ENCODE peak calls at places on chromosomes 6 and 20, in four cellular contexts. One of them, this sample, is unnamed.

GRCh38 chr20:63234693-63235398 is 859 bp upstream of the BIRC7 start:
- DNase-seq in testis: no peak
- DNase-seq in mesenchymal stem cell: peak; percentile 44
- DNase-seq in SK-N-MC: no peak
- DNase-seq in this sample: no peak

GRCh38 chr20:4171538-4172116 is 156.3 kb upstream of the RNF24 start:
- DNase-seq in testis: no peak
- DNase-seq in mesenchymal stem cell: peak; percentile 64
- DNase-seq in SK-N-MC: no peak
- DNase-seq in this sample: no peak

GRCh38 chr20:59165389-59165785 is 1.8 kb downstream of the ZNF831 start:
- DNase-seq in testis: no peak
- DNase-seq in mesenchymal stem cell: no peak
- DNase-seq in SK-N-MC: no peak
- DNase-seq in this sample: no peak

GRCh38 chr6:30207619-30208295 is 5.4 kb downstream of the TRIM26 start:
- DNase-seq in testis: no peak
- DNase-seq in mesenchymal stem cell: no peak
- DNase-seq in SK-N-MC: no peak
- DNase-seq in this sample: no peak

GRCh38 chr6:31620586-31621319 is at the start of gene PRRC2A:
- DNase-seq in testis: peak; percentile 90
- DNase-seq in mesenchymal stem cell: no peak
- DNase-seq in SK-N-MC: no peak
- DNase-seq in this sample: peak; percentile 94

GRCh38 chr6:77036400-77036799 is 426.9 kb downstream of the HTR1B start:
- DNase-seq in testis: no peak
- DNase-seq in mesenchymal stem cell: no peak
- DNase-seq in SK-N-MC: no peak
- DNase-seq in this sample: no peak

GRCh38 chr6:53985361-53985760 is 125.9 kb upstream of the MLIP start:
- DNase-seq in testis: no peak
- DNase-seq in mesenchymal stem cell: no peak
- DNase-seq in SK-N-MC: no peak
- DNase-seq in this sample: no peak

GRCh38 chr20:52943185-52943841 is 28.8 kb upstream of the TSHZ2 start:
- DNase-seq in testis: no peak
- DNase-seq in mesenchymal stem cell: peak; percentile 88
- DNase-seq in SK-N-MC: no peak
- DNase-seq in this sample: no peak

GRCh38 chr6:28683945-28684538 is 158.4 kb downstream of the GPX5 start:
- DNase-seq in testis: peak; percentile 70
- DNase-seq in mesenchymal stem cell: peak; percentile 58
- DNase-seq in SK-N-MC: no peak
- DNase-seq in this sample: no peak

GRCh38 chr6:44053760-44054556 is 73.3 kb downstream of the MRPL14 start:
- DNase-seq in testis: no peak
- DNase-seq in mesenchymal stem cell: peak; percentile 89
- DNase-seq in SK-N-MC: no peak
- DNase-seq in this sample: no peak

GRCh38 chr6:106037060-106037459 is 49.1 kb upstream of the PRDM1 start:
- DNase-seq in testis: no peak
- DNase-seq in mesenchymal stem cell: no peak
- DNase-seq in SK-N-MC: no peak
- DNase-seq in this sample: no peak

GRCh38 chr20:18506744-18507143 is 996 bp upstream of the SEC23B start:
- DNase-seq in testis: no peak
- DNase-seq in mesenchymal stem cell: peak; percentile 11
- DNase-seq in SK-N-MC: no peak
- DNase-seq in this sample: peak; percentile 16

GRCh38 chr20:10171864-10172751 is 46.5 kb upstream of the SNAP25 start:
- DNase-seq in testis: peak; percentile 58
- DNase-seq in mesenchymal stem cell: peak; percentile 45
- DNase-seq in SK-N-MC: no peak
- DNase-seq in this sample: peak; percentile 1

GRCh38 chr6:161031721-161032495 is 40.3 kb downstream of the MAP3K4 start:
- DNase-seq in testis: no peak
- DNase-seq in mesenchymal stem cell: peak; percentile 76
- DNase-seq in SK-N-MC: no peak
- DNase-seq in this sample: no peak

GRCh38 chr6:98787401-98787800 is 47.0 kb upstream of the POU3F2 start:
- DNase-seq in testis: no peak
- DNase-seq in mesenchymal stem cell: no peak
- DNase-seq in SK-N-MC: no peak
- DNase-seq in this sample: no peak

GRCh38 chr20:22575087-22575721 is 9.2 kb downstream of the FOXA2 start:
- DNase-seq in testis: no peak
- DNase-seq in mesenchymal stem cell: no peak
- DNase-seq in SK-N-MC: no peak
- DNase-seq in this sample: no peak

GRCh38 chr6:125102901-125103300 is 50.7 kb upstream of the TPD52L1 start:
- DNase-seq in testis: no peak
- DNase-seq in mesenchymal stem cell: peak; percentile 75
- DNase-seq in SK-N-MC: no peak
- DNase-seq in this sample: no peak

GRCh38 chr20:728022-728944 is 40.0 kb downstream of the SLC52A3 start:
- DNase-seq in testis: peak; percentile 63
- DNase-seq in mesenchymal stem cell: peak; percentile 34
- DNase-seq in SK-N-MC: no peak
- DNase-seq in this sample: no peak

GRCh38 chr6:168655462-168656152 is 214.6 kb downstream of the SMOC2 start:
- DNase-seq in testis: no peak
- DNase-seq in mesenchymal stem cell: no peak
- DNase-seq in SK-N-MC: no peak
- DNase-seq in this sample: no peak

GRCh38 chr6:143545976-143546547 is 34.5 kb upstream of the FUCA2 start:
- DNase-seq in testis: no peak
- DNase-seq in mesenchymal stem cell: peak; percentile 9
- DNase-seq in SK-N-MC: no peak
- DNase-seq in this sample: no peak

GRCh38 chr6:158571826-158572652 is 12.1 kb downstream of the TMEM181 start:
- DNase-seq in testis: no peak
- DNase-seq in mesenchymal stem cell: no peak
- DNase-seq in SK-N-MC: no peak
- DNase-seq in this sample: no peak

GRCh38 chr6:158574800-158575199 is 14.9 kb downstream of the TMEM181 start:
- DNase-seq in testis: no peak
- DNase-seq in mesenchymal stem cell: no peak
- DNase-seq in SK-N-MC: no peak
- DNase-seq in this sample: no peak

GRCh38 chr6:158570681-158570962 is 10.7 kb downstream of the TMEM181 start:
- DNase-seq in testis: no peak
- DNase-seq in mesenchymal stem cell: no peak
- DNase-seq in SK-N-MC: no peak
- DNase-seq in this sample: no peak

GRCh38 chr6:158573542-158573931 is 13.6 kb downstream of the TMEM181 start:
- DNase-seq in testis: peak; percentile 63
- DNase-seq in mesenchymal stem cell: no peak
- DNase-seq in SK-N-MC: no peak
- DNase-seq in this sample: no peak

DNA sequence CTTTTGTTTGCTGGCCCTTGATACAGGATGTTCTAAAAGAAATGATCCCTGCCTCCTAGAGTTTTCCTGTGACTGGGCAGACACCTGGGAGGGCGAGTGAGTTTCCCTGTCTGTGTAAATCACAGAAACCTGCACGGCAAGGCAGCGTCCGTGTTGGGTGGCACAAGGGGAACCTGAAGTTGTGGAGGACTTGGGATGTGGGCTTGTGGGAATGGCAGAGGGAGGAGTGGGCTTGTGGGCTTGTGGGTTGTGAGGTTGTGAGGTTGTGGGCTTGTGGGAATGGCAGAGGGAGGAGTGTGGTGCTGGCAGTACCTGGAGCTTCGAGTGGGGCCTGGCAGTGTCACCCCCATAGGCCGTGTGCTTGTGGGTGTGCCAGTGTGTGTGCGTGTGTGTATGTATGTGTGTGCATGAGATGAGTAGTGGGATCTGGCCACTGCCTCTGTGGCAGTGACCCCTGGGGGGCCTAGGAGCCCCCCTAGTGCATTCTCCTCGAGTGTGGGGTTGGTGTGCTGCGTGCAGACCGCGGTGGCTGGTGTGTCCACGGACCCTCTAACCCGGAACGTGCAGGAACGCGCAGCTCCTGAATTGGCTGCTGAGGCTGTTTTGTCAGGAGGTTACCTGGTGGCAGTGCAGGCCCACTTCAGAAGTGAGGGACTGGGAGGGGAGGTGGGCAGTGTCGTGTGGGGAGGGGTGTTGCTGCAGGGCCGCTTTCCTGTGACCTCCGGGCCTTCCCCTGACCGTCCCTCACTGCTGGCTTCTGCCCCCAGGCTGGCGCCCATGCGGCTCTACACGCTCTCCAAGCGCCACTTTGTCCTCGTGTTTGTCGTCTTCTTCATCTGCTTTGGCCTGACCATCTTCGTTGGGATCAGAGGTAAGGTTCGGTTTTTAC is 13.0 kb downstream of the TMEM181 start:
- DNase-seq in testis: no peak
- DNase-seq in mesenchymal stem cell: no peak
- DNase-seq in SK-N-MC: no peak
- DNase-seq in this sample: no peak
- H3K27ac ChIP-seq in testis: no peak overlapping the region
- H3K27ac ChIP-seq in mesenchymal stem cell: no peak overlapping the region
- H3K27ac ChIP-seq in SK-N-MC: no peak overlapping the region
- H3K27ac ChIP-seq in this sample: no peak overlapping the region

DNA sequence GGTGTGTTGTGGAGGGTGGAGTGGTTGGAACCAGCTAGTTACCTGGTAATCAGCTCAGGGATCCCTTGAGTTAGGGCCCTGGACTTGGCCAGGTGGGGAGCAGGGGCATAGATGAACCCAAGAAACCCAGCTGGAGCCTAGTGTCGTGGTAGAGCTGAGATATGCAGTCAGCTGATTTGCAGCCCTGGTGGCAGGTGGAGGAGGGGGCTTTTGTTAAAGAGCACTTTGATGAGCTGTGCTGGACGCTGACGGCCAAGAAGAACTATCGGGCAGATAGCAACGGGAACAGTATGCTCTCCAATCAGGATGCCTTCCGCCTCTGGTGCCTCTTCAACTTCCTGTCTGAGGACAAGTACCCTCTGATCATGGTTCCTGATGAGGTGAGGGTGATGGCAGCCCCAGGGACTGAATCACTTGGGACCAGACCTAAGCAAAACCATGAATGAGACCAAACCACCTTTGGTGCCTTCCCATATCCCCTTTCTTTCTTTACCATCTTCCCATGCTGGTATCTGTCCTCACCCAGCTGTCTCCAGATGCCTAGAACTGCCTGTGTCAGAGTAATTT is 12.7 kb downstream of the DEF6 start:
- DNase-seq in testis: no peak
- DNase-seq in mesenchymal stem cell: no peak
- DNase-seq in SK-N-MC: no peak
- DNase-seq in this sample: peak; percentile 40
- H3K4me3 ChIP-seq in testis: no peak overlapping the region
- H3K4me3 ChIP-seq in mesenchymal stem cell: no peak overlapping the region
- H3K4me3 ChIP-seq in SK-N-MC: no peak overlapping the region
- H3K4me3 ChIP-seq in this sample: peak overlapping the region; percentile 42

GRCh38 chr6:147510949-147511590 is 2.6 kb downstream of the SAMD5 start:
- DNase-seq in testis: no peak
- DNase-seq in mesenchymal stem cell: no peak
- DNase-seq in SK-N-MC: no peak
- DNase-seq in this sample: no peak

GRCh38 chr6:147507162-147508072 is 1.1 kb upstream of the SAMD5 start:
- DNase-seq in testis: peak; percentile 62
- DNase-seq in mesenchymal stem cell: peak; percentile 45
- DNase-seq in SK-N-MC: no peak
- DNase-seq in this sample: no peak

GRCh38 chr6:147508073-147508870 is at the start of gene SAMD5:
- DNase-seq in testis: peak; percentile 78
- DNase-seq in mesenchymal stem cell: peak; percentile 72
- DNase-seq in SK-N-MC: no peak
- DNase-seq in this sample: no peak

GRCh38 chr6:147509900-147510299 is 1.4 kb downstream of the SAMD5 start:
- DNase-seq in testis: no peak
- DNase-seq in mesenchymal stem cell: peak; percentile 13
- DNase-seq in SK-N-MC: no peak
- DNase-seq in this sample: no peak

DNA sequence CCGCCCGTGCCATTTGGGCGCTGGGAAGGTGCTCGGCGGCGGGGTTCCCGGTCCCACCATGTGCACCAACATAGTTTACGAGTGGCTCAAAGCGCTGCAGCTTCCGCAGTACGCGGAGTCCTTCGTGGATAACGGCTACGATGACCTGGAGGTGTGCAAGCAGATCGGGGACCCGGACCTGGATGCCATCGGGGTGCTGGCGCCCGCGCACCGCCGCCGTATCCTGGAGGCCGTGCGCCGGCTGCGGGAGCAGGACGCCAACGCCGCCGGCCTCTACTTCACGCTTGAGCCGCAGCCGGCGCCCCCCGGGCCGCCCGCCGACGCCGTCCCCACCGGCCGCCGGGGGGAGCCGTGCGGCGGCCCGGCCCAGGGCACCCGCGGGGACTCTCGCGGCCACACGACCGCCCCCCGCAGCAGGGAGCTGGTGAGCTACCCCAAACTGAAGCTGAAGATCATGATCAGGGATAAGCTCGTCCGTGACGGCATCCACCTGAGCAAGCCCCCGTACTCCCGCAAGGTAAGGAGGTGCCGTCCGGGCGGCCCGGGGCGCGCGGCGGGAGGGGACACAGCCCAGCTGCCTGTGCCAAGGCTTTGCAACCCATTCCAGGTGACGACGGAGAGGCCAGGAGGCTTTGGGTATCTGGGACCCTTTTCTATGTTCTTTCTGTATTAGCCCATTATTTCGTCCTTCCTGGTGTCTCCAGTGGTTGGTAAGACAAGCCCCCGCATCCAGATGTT is 550 bp downstream of the SAMD5 start:
- DNase-seq in testis: peak; percentile 23
- DNase-seq in mesenchymal stem cell: no peak
- DNase-seq in SK-N-MC: no peak
- DNase-seq in this sample: no peak
- H3K27ac ChIP-seq in testis: no peak overlapping the region
- H3K27ac ChIP-seq in mesenchymal stem cell: no peak overlapping the region
- H3K27ac ChIP-seq in SK-N-MC: no peak overlapping the region
- H3K27ac ChIP-seq in this sample: no peak overlapping the region

GRCh38 chr6:19181252-19181651 is 655.9 kb upstream of the ID4 start:
- DNase-seq in testis: peak; percentile 26
- DNase-seq in mesenchymal stem cell: no peak
- DNase-seq in SK-N-MC: no peak
- DNase-seq in this sample: no peak

DNA sequence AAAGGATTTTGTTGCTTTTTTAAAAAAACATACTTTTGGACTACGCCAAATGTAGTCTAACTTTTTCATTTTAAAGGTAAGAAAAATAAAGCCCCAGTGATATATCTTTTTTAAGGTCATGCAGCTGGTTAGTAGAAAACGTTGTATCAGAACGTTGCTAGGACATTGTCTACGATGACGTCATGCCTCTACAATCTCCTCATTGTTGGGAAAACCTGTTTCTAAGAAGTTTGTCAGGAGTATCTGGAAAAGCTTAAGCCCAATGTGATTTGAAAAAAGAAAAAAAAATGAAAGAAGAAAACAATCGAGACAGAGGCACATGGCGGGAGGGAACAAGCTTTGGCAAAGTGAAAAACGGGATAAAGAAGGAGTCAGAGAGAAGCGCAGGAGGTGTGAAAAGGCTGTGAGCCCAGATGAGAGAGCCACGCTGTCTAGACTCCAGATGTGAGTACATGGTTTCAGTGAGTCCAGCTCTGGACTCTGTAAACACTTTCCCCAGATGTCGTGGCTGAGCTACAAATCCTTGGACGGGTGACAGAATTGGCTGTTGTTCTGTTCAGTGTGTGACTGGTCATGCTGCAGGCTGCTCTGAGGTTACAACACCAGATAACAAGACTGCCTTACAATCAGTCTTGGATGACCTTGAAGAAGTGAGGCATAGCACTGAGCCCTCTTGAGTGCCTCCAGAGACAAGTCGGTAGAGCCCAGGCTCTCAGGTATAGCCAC is 656.7 kb upstream of the ID4 start:
- DNase-seq in testis: peak; percentile 86
- DNase-seq in mesenchymal stem cell: no peak
- DNase-seq in SK-N-MC: no peak
- DNase-seq in this sample: no peak
- H3K4me3 ChIP-seq in testis: no peak overlapping the region
- H3K4me3 ChIP-seq in mesenchymal stem cell: no peak overlapping the region
- H3K4me3 ChIP-seq in SK-N-MC: no peak overlapping the region
- H3K4me3 ChIP-seq in this sample: no peak overlapping the region

This sample was measured in CD8-positive, alpha-beta T cell.